ENCODE peak calls at places on chromosomes 13 and 19, in seven cellular contexts. One of them, this sample, is unnamed.

GRCh38 chr19:45475537-45476348 is 7.9 kb downstream of the FOSB start:
- DNase-seq in SHP77: no peak
- DNase-seq in NCI-H1436: no peak
- DNase-seq in activated CD4-positive, alpha-beta T cell treated with anti-CD3 and anti-CD28 coated beads for 48 hours: no peak
- DNase-seq in amygdala: no peak
- DNase-seq in HFF-Myc: no peak
- DNase-seq in DMS 273 treated with DMSO at 0.1 percent for 48 hours: no peak
- DNase-seq in this sample: no peak

GRCh38 chr19:14516746-14517438 is 1.3 kb downstream of the DNAJB1 start:
- DNase-seq in SHP77: no peak
- DNase-seq in NCI-H1436: no peak
- DNase-seq in activated CD4-positive, alpha-beta T cell treated with anti-CD3 and anti-CD28 coated beads for 48 hours: no peak
- DNase-seq in amygdala: no peak
- DNase-seq in HFF-Myc: no peak
- DNase-seq in DMS 273 treated with DMSO at 0.1 percent for 48 hours: no peak
- DNase-seq in this sample: no peak

GRCh38 chr13:91693466-91693865 is 295.0 kb downstream of the GPC5 start:
- DNase-seq in SHP77: no peak
- DNase-seq in NCI-H1436: no peak
- DNase-seq in activated CD4-positive, alpha-beta T cell treated with anti-CD3 and anti-CD28 coated beads for 48 hours: no peak
- DNase-seq in amygdala: no peak
- DNase-seq in HFF-Myc: no peak
- DNase-seq in DMS 273 treated with DMSO at 0.1 percent for 48 hours: no peak
- DNase-seq in this sample: no peak

GRCh38 chr13:110113284-110113764 is 193.6 kb downstream of the COL4A1 start:
- DNase-seq in SHP77: no peak
- DNase-seq in NCI-H1436: no peak
- DNase-seq in activated CD4-positive, alpha-beta T cell treated with anti-CD3 and anti-CD28 coated beads for 48 hours: no peak
- DNase-seq in amygdala: no peak
- DNase-seq in HFF-Myc: no peak
- DNase-seq in DMS 273 treated with DMSO at 0.1 percent for 48 hours: no peak
- DNase-seq in this sample: no peak

GRCh38 chr13:90068658-90069057 is 1278.8 kb upstream of the MIR17HG start:
- DNase-seq in SHP77: no peak
- DNase-seq in NCI-H1436: no peak
- DNase-seq in activated CD4-positive, alpha-beta T cell treated with anti-CD3 and anti-CD28 coated beads for 48 hours: no peak
- DNase-seq in amygdala: no peak
- DNase-seq in HFF-Myc: no peak
- DNase-seq in DMS 273 treated with DMSO at 0.1 percent for 48 hours: no peak
- DNase-seq in this sample: no peak

GRCh38 chr13:98978280-98978679 is 416 bp upstream of the DOCK9 start:
- DNase-seq in SHP77: no peak
- DNase-seq in NCI-H1436: no peak
- DNase-seq in activated CD4-positive, alpha-beta T cell treated with anti-CD3 and anti-CD28 coated beads for 48 hours: no peak
- DNase-seq in amygdala: no peak
- DNase-seq in HFF-Myc: peak; percentile 69
- DNase-seq in DMS 273 treated with DMSO at 0.1 percent for 48 hours: no peak
- DNase-seq in this sample: peak; percentile 54

GRCh38 chr19:57374179-57374578 is 10.8 kb downstream of the TRAPPC2B start:
- DNase-seq in SHP77: no peak
- DNase-seq in NCI-H1436: no peak
- DNase-seq in activated CD4-positive, alpha-beta T cell treated with anti-CD3 and anti-CD28 coated beads for 48 hours: no peak
- DNase-seq in amygdala: no peak
- DNase-seq in HFF-Myc: no peak
- DNase-seq in DMS 273 treated with DMSO at 0.1 percent for 48 hours: no peak
- DNase-seq in this sample: no peak

GRCh38 chr13:46553886-46554855 is 1.2 kb downstream of the LRCH1 start:
- DNase-seq in SHP77: peak; percentile 27
- DNase-seq in NCI-H1436: no peak
- DNase-seq in activated CD4-positive, alpha-beta T cell treated with anti-CD3 and anti-CD28 coated beads for 48 hours: peak; percentile 78
- DNase-seq in amygdala: peak; percentile 36
- DNase-seq in HFF-Myc: peak; percentile 61
- DNase-seq in DMS 273 treated with DMSO at 0.1 percent for 48 hours: peak; percentile 38
- DNase-seq in this sample: no peak

GRCh38 chr19:38076337-38076736 is 147.7 kb downstream of the DPF1 start:
- DNase-seq in SHP77: no peak
- DNase-seq in NCI-H1436: no peak
- DNase-seq in activated CD4-positive, alpha-beta T cell treated with anti-CD3 and anti-CD28 coated beads for 48 hours: no peak
- DNase-seq in amygdala: no peak
- DNase-seq in HFF-Myc: no peak
- DNase-seq in DMS 273 treated with DMSO at 0.1 percent for 48 hours: no peak
- DNase-seq in this sample: no peak

GRCh38 chr13:80276371-80277289 is 64.3 kb downstream of the SPRY2 start:
- DNase-seq in SHP77: peak; percentile 67
- DNase-seq in NCI-H1436: peak; percentile 35
- DNase-seq in activated CD4-positive, alpha-beta T cell treated with anti-CD3 and anti-CD28 coated beads for 48 hours: no peak
- DNase-seq in amygdala: peak; percentile 2
- DNase-seq in HFF-Myc: no peak
- DNase-seq in DMS 273 treated with DMSO at 0.1 percent for 48 hours: no peak
- DNase-seq in this sample: no peak

GRCh38 chr19:43446746-43447489 is 18.5 kb downstream of the LYPD3 start:
- DNase-seq in SHP77: peak; percentile 35
- DNase-seq in NCI-H1436: peak; percentile 57
- DNase-seq in activated CD4-positive, alpha-beta T cell treated with anti-CD3 and anti-CD28 coated beads for 48 hours: peak; percentile 83
- DNase-seq in amygdala: peak; percentile 61
- DNase-seq in HFF-Myc: no peak
- DNase-seq in DMS 273 treated with DMSO at 0.1 percent for 48 hours: peak; percentile 35
- DNase-seq in this sample: no peak

GRCh38 chr19:48102870-48103751 is 7.5 kb downstream of the PLA2G4C start:
- DNase-seq in SHP77: peak; percentile 31
- DNase-seq in NCI-H1436: peak; percentile 13
- DNase-seq in activated CD4-positive, alpha-beta T cell treated with anti-CD3 and anti-CD28 coated beads for 48 hours: peak; percentile 54
- DNase-seq in amygdala: no peak
- DNase-seq in HFF-Myc: no peak
- DNase-seq in DMS 273 treated with DMSO at 0.1 percent for 48 hours: peak; percentile 16
- DNase-seq in this sample: no peak

GRCh38 chr19:48403606-48404005 is 10.1 kb downstream of the GRIN2D start:
- DNase-seq in SHP77: peak; percentile 30
- DNase-seq in NCI-H1436: peak; percentile 48
- DNase-seq in activated CD4-positive, alpha-beta T cell treated with anti-CD3 and anti-CD28 coated beads for 48 hours: peak; percentile 57
- DNase-seq in amygdala: peak; percentile 31
- DNase-seq in HFF-Myc: no peak
- DNase-seq in DMS 273 treated with DMSO at 0.1 percent for 48 hours: no peak
- DNase-seq in this sample: no peak

GRCh38 chr13:73465629-73465974 is 406.8 kb downstream of the KLF5 start:
- DNase-seq in SHP77: no peak
- DNase-seq in NCI-H1436: no peak
- DNase-seq in activated CD4-positive, alpha-beta T cell treated with anti-CD3 and anti-CD28 coated beads for 48 hours: no peak
- DNase-seq in amygdala: no peak
- DNase-seq in HFF-Myc: no peak
- DNase-seq in DMS 273 treated with DMSO at 0.1 percent for 48 hours: no peak
- DNase-seq in this sample: no peak

GRCh38 chr13:34174671-34175145 is 356.8 kb downstream of the RFC3 start:
- DNase-seq in SHP77: no peak
- DNase-seq in NCI-H1436: no peak
- DNase-seq in activated CD4-positive, alpha-beta T cell treated with anti-CD3 and anti-CD28 coated beads for 48 hours: no peak
- DNase-seq in amygdala: no peak
- DNase-seq in HFF-Myc: no peak
- DNase-seq in DMS 273 treated with DMSO at 0.1 percent for 48 hours: no peak
- DNase-seq in this sample: peak; percentile 77

GRCh38 chr19:42202290-42202867 is 15.1 kb downstream of the DEDD2 start:
- DNase-seq in SHP77: no peak
- DNase-seq in NCI-H1436: no peak
- DNase-seq in activated CD4-positive, alpha-beta T cell treated with anti-CD3 and anti-CD28 coated beads for 48 hours: no peak
- DNase-seq in amygdala: no peak
- DNase-seq in HFF-Myc: no peak
- DNase-seq in DMS 273 treated with DMSO at 0.1 percent for 48 hours: no peak
- DNase-seq in this sample: no peak

GRCh38 chr19:3862826-3863500 is 5.9 kb downstream of the ZFR2 start:
- DNase-seq in SHP77: no peak
- DNase-seq in NCI-H1436: no peak
- DNase-seq in activated CD4-positive, alpha-beta T cell treated with anti-CD3 and anti-CD28 coated beads for 48 hours: no peak
- DNase-seq in amygdala: no peak
- DNase-seq in HFF-Myc: no peak
- DNase-seq in DMS 273 treated with DMSO at 0.1 percent for 48 hours: no peak
- DNase-seq in this sample: no peak

GRCh38 chr13:39362652-39363390 is 240.2 kb downstream of the LHFPL6 start:
- DNase-seq in SHP77: no peak
- DNase-seq in NCI-H1436: no peak
- DNase-seq in activated CD4-positive, alpha-beta T cell treated with anti-CD3 and anti-CD28 coated beads for 48 hours: no peak
- DNase-seq in amygdala: no peak
- DNase-seq in HFF-Myc: no peak
- DNase-seq in DMS 273 treated with DMSO at 0.1 percent for 48 hours: no peak
- DNase-seq in this sample: no peak

GRCh38 chr13:46544208-46544607 is 8.8 kb upstream of the LRCH1 start:
- DNase-seq in SHP77: no peak
- DNase-seq in NCI-H1436: no peak
- DNase-seq in activated CD4-positive, alpha-beta T cell treated with anti-CD3 and anti-CD28 coated beads for 48 hours: no peak
- DNase-seq in amygdala: no peak
- DNase-seq in HFF-Myc: no peak
- DNase-seq in DMS 273 treated with DMSO at 0.1 percent for 48 hours: no peak
- DNase-seq in this sample: no peak

GRCh38 chr19:40754611-40755247 is 3.7 kb downstream of the SNRPA start:
- DNase-seq in SHP77: no peak
- DNase-seq in NCI-H1436: no peak
- DNase-seq in activated CD4-positive, alpha-beta T cell treated with anti-CD3 and anti-CD28 coated beads for 48 hours: peak; percentile 82
- DNase-seq in amygdala: no peak
- DNase-seq in HFF-Myc: no peak
- DNase-seq in DMS 273 treated with DMSO at 0.1 percent for 48 hours: no peak
- DNase-seq in this sample: no peak

GRCh38 chr13:99398916-99399622 is 91.9 kb upstream of the GPR183 start:
- DNase-seq in SHP77: no peak
- DNase-seq in NCI-H1436: no peak
- DNase-seq in activated CD4-positive, alpha-beta T cell treated with anti-CD3 and anti-CD28 coated beads for 48 hours: no peak
- DNase-seq in amygdala: no peak
- DNase-seq in HFF-Myc: no peak
- DNase-seq in DMS 273 treated with DMSO at 0.1 percent for 48 hours: no peak
- DNase-seq in this sample: no peak

GRCh38 chr19:4811328-4812131 is 20.0 kb downstream of the TICAM1 start:
- DNase-seq in SHP77: peak; percentile 45
- DNase-seq in NCI-H1436: peak; percentile 43
- DNase-seq in activated CD4-positive, alpha-beta T cell treated with anti-CD3 and anti-CD28 coated beads for 48 hours: peak; percentile 95
- DNase-seq in amygdala: peak; percentile 42
- DNase-seq in HFF-Myc: peak; percentile 27
- DNase-seq in DMS 273 treated with DMSO at 0.1 percent for 48 hours: no peak
- DNase-seq in this sample: no peak

GRCh38 chr13:73287871-73288270 is 229.1 kb downstream of the KLF5 start:
- DNase-seq in SHP77: no peak
- DNase-seq in NCI-H1436: no peak
- DNase-seq in activated CD4-positive, alpha-beta T cell treated with anti-CD3 and anti-CD28 coated beads for 48 hours: no peak
- DNase-seq in amygdala: no peak
- DNase-seq in HFF-Myc: no peak
- DNase-seq in DMS 273 treated with DMSO at 0.1 percent for 48 hours: no peak
- DNase-seq in this sample: no peak

GRCh38 chr13:41622545-41623429 is 165.4 kb downstream of the RGCC start:
- DNase-seq in SHP77: no peak
- DNase-seq in NCI-H1436: no peak
- DNase-seq in activated CD4-positive, alpha-beta T cell treated with anti-CD3 and anti-CD28 coated beads for 48 hours: no peak
- DNase-seq in amygdala: no peak
- DNase-seq in HFF-Myc: peak; percentile 88
- DNase-seq in DMS 273 treated with DMSO at 0.1 percent for 48 hours: no peak
- DNase-seq in this sample: peak; percentile 91

GRCh38 chr19:39765091-39766076 is 13.3 kb upstream of the LEUTX start:
- DNase-seq in SHP77: peak; percentile 78
- DNase-seq in NCI-H1436: no peak
- DNase-seq in activated CD4-positive, alpha-beta T cell treated with anti-CD3 and anti-CD28 coated beads for 48 hours: peak; percentile 55
- DNase-seq in amygdala: no peak
- DNase-seq in HFF-Myc: peak; percentile 20
- DNase-seq in DMS 273 treated with DMSO at 0.1 percent for 48 hours: no peak
- DNase-seq in this sample: no peak

GRCh38 chr19:33404916-33405315 is 31.4 kb downstream of the CEBPG start:
- DNase-seq in SHP77: no peak
- DNase-seq in NCI-H1436: no peak
- DNase-seq in activated CD4-positive, alpha-beta T cell treated with anti-CD3 and anti-CD28 coated beads for 48 hours: no peak
- DNase-seq in amygdala: no peak
- DNase-seq in HFF-Myc: no peak
- DNase-seq in DMS 273 treated with DMSO at 0.1 percent for 48 hours: no peak
- DNase-seq in this sample: no peak

This sample was measured in BJ.